ENCODE peak calls at places on chromosomes 5 and 9, in nine cellular contexts. B is cardiac muscle cell; W is ascending aorta; K is heart right ventricle; F is CD8-positive, alpha-beta T cell; U is mucosa of descending colon; R is aorta; N is coronary artery; Z is epithelial cell of esophagus. T is an unnamed sample.

GRCh38 chr9:87290241-87290700 is 207.4 kb upstream of the DAPK1 start:
- DNase-seq in B (no peak), W (no peak), K (no peak), F (no peak), U (no peak), R (no peak), N (no peak), Z (peak; percentile 16), T (no peak)

GRCh38 chr5:172528440-172528839 is 74.1 kb upstream of the SH3PXD2B start:
- DNase-seq in B (no peak), W (no peak), K (no peak), F (no peak), U (no peak), R (no peak), N (peak; percentile 5), Z (no peak), T (no peak)

GRCh38 chr9:33024126-33024965 is 727 bp upstream of the DNAJA1 start:
- DNase-seq in B (no peak), W (no peak), K (no peak), F (no peak), U (no peak), R (no peak), N (no peak), Z (peak; percentile 24), T (no peak)

GRCh38 chr5:55063899-55064298 is 38.5 kb upstream of the GZMA start:
- DNase-seq in B (no peak), W (no peak), K (no peak), F (no peak), U (no peak), R (no peak), N (no peak), Z (no peak), T (no peak)

GRCh38 chr5:132257131-132258101 is at the start of gene PDLIM4:
- DNase-seq in B (peak; percentile 78), W (no peak), K (peak; percentile 27), F (no peak), U (no peak), R (peak; percentile 58), N (peak; percentile 74), Z (peak; percentile 28), T (peak; percentile 89)

GRCh38 chr9:18474778-18475177 is 825 bp downstream of the ADAMTSL1 start:
- DNase-seq in B (no peak), W (no peak), K (no peak), F (no peak), U (no peak), R (no peak), N (no peak), Z (no peak), T (no peak)

GRCh38 chr9:95272830-95273229 is 44.7 kb downstream of the FANCC start:
- DNase-seq in B (no peak), W (no peak), K (no peak), F (no peak), U (no peak), R (no peak), N (no peak), Z (no peak), T (no peak)

GRCh38 chr9:90969021-90969675 is 167.5 kb downstream of the SYK start:
- DNase-seq in B (no peak), W (no peak), K (no peak), F (no peak), U (no peak), R (no peak), N (no peak), Z (peak; percentile 96), T (no peak)

GRCh38 chr5:174120436-174120835 is 74.9 kb downstream of the NSG2 start:
- DNase-seq in B (peak; percentile 19), W (no peak), K (no peak), F (no peak), U (no peak), R (no peak), N (no peak), Z (no peak), T (no peak)

GRCh38 chr5:50550274-50550673 is 109.2 kb upstream of the EMB start:
- DNase-seq in B (no peak), W (no peak), K (no peak), F (no peak), U (no peak), R (no peak), N (no peak), Z (no peak), T (no peak)

GRCh38 chr9:15268317-15268716 is 38.7 kb downstream of the TTC39B start:
- DNase-seq in B (no peak), W (no peak), K (no peak), F (no peak), U (no peak), R (no peak), N (no peak), Z (no peak), T (no peak)

GRCh38 chr9:27198175-27198574 is 89.2 kb downstream of the TEK start:
- DNase-seq in B (peak; percentile 7), W (no peak), K (no peak), F (no peak), U (no peak), R (no peak), N (no peak), Z (peak; percentile 30), T (no peak)

GRCh38 chr5:169577966-169578365 is 5.6 kb upstream of the SPDL1 start:
- DNase-seq in B (peak; percentile 17), W (no peak), K (no peak), F (no peak), U (no peak), R (no peak), N (no peak), Z (peak; percentile 34), T (no peak)

GRCh38 chr9:18928711-18929110 is 104.3 kb downstream of the SAXO1 start:
- DNase-seq in B (no peak), W (no peak), K (no peak), F (no peak), U (no peak), R (no peak), N (no peak), Z (no peak), T (no peak)

GRCh38 chr9:73149371-73150067 is 2.1 kb upstream of the ANXA1 start:
- DNase-seq in B (no peak), W (no peak), K (no peak), F (no peak), U (no peak), R (no peak), N (no peak), Z (peak; percentile 88), T (no peak)

GRCh38 chr5:75363726-75364495 is 26.9 kb downstream of the HMGCR start:
- DNase-seq in B (no peak), W (no peak), K (peak; percentile 45), F (no peak), U (peak; percentile 64), R (no peak), N (no peak), Z (peak; percentile 36), T (no peak)

GRCh38 chr9:98780059-98780749 is 16.2 kb downstream of the ANKS6 start:
- DNase-seq in B (no peak), W (no peak), K (no peak), F (no peak), U (no peak), R (no peak), N (no peak), Z (no peak), T (no peak)

GRCh38 chr5:14490309-14490711 is 91.3 kb upstream of the OTULINL start:
- DNase-seq in B (no peak), W (no peak), K (no peak), F (no peak), U (no peak), R (peak; percentile 81), N (no peak), Z (no peak), T (peak; percentile 40)

GRCh38 chr9:121372239-121372562 is 2.2 kb upstream of the STOM start:
- DNase-seq in B (no peak), W (no peak), K (no peak), F (no peak), U (no peak), R (no peak), N (no peak), Z (no peak), T (no peak)
- H3K4me3 ChIP-seq in B (no peak overlapping the region), W (no peak overlapping the region), K (no peak overlapping the region), F (no peak overlapping the region), U (no peak overlapping the region), R (no peak overlapping the region), N (no peak overlapping the region), Z (no peak overlapping the region), T (no peak overlapping the region)

GRCh38 chr9:84673806-84674205 is 4.3 kb downstream of the NTRK2 start:
- DNase-seq in B (no peak), W (no peak), K (no peak), F (no peak), U (no peak), R (no peak), N (no peak), Z (no peak), T (no peak)
- H3K4me3 ChIP-seq in B (no peak overlapping the region), W (no peak overlapping the region), K (no peak overlapping the region), F (no peak overlapping the region), U (no peak overlapping the region), R (no peak overlapping the region), N (peak overlapping the region; percentile 88), Z (no peak overlapping the region), T (no peak overlapping the region)

GRCh38 chr5:1312993-1313833 is 18.3 kb upstream of the TERT start:
- DNase-seq in B (no peak), W (no peak), K (no peak), F (no peak), U (no peak), R (peak; percentile 35), N (peak; percentile 52), Z (peak; percentile 65), T (peak; percentile 22)

GRCh38 chr5:1315709-1316587 is 21.1 kb upstream of the TERT start:
- DNase-seq in B (no peak), W (no peak), K (no peak), F (no peak), U (peak; percentile 92), R (peak; percentile 32), N (peak; percentile 43), Z (peak; percentile 82), T (peak; percentile 78)

GRCh38 chr5:1315018-1315708 is 20.3 kb upstream of the TERT start:
- DNase-seq in B (no peak), W (no peak), K (no peak), F (no peak), U (no peak), R (peak; percentile 12), N (peak; percentile 36), Z (no peak), T (no peak)

GRCh38 chr5:1316588-1316902 is 21.7 kb upstream of the TERT start:
- DNase-seq in B (no peak), W (no peak), K (no peak), F (no peak), U (no peak), R (peak; percentile 38), N (no peak), Z (no peak), T (no peak)

DNA sequence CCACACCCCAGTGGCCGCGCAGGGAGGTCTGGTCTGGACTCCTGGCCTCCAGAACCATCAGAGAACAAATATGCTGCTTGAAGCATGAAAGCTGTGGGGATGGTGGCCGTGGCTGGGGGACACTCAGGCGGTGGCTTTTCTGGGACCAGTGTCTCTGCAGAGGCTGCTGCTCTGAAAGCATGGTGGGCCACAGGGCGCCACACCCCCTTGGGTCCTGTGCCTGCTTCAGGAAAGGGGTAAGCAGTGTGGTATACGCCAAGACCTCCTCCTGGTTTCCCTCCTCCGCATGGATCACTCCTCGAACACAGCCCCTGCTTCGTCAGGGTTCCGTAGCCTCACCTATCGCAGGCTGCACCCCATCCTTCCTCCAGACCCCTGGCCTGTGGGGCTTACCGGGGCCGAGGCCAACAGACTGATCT is 19.7 kb upstream of the TERT start:
- DNase-seq in B (no peak), W (no peak), K (no peak), F (no peak), U (no peak), R (peak; percentile 34), N (no peak), Z (no peak), T (peak; percentile 49)
- H3K4me3 ChIP-seq in B (no peak overlapping the region), W (no peak overlapping the region), K (no peak overlapping the region), F (peak overlapping the region; percentile 5), U (no peak overlapping the region), R (no peak overlapping the region), N (no peak overlapping the region), Z (no peak overlapping the region), T (no peak overlapping the region)

GRCh38 chr9:5326893-5327548 is 12.7 kb downstream of the RLN1 start:
- DNase-seq in B (peak; percentile 5), W (no peak), K (no peak), F (no peak), U (no peak), R (no peak), N (no peak), Z (peak; percentile 51), T (peak; percentile 82)
- H3K4me3 ChIP-seq in B (no peak overlapping the region), W (no peak overlapping the region), K (no peak overlapping the region), F (no peak overlapping the region), U (no peak overlapping the region), R (no peak overlapping the region), N (no peak overlapping the region), Z (no peak overlapping the region), T (peak overlapping the region; percentile 9)